ENCODE peak calls at places on chromosomes 4 and X, in five cellular contexts. S is PC-3, U is mammary epithelial cell, P is vagina, H is endodermal cell. X is an unnamed sample.

GRCh38 chr4:101102114-101102752 is 245.1 kb downstream of the PPP3CA start:
- DNase-seq in S (no peak), U (peak; percentile 19), P (no peak), H (no peak), X (no peak)

GRCh38 chr4:151356510-151356909 is 31.1 kb upstream of the SH3D19 start:
- DNase-seq in S (peak; percentile 75), U (peak; percentile 63), P (no peak), H (no peak), X (no peak)

GRCh38 chrX:142576615-142577014 is 371.5 kb upstream of the MAGEC2 start:
- DNase-seq in S (no peak), U (no peak), P (no peak), H (no peak), X (no peak)

GRCh38 chr4:41856797-41857196 is 78.4 kb upstream of the TMEM33 start:
- DNase-seq in S (no peak), U (no peak), P (no peak), H (no peak), X (no peak)

GRCh38 chrX:2707334-2707760 is 16.3 kb downstream of the CD99 start:
- DNase-seq in S (peak; percentile 94), U (peak; percentile 98), P (no peak), H (peak; percentile 91), X (peak; percentile 45)

GRCh38 chr4:123623611-123624010 is 227.0 kb downstream of the SPRY1 start:
- DNase-seq in S (no peak), U (no peak), P (no peak), H (no peak), X (no peak)

GRCh38 chr4:12879500-12879899 is 604.6 kb downstream of the RAB28 start:
- DNase-seq in S (no peak), U (no peak), P (no peak), H (no peak), X (no peak)

GRCh38 chr4:17526695-17527477 is 11.9 kb downstream of the CLRN2 start:
- DNase-seq in S (no peak), U (no peak), P (no peak), H (no peak), X (no peak)

GRCh38 chrX:118038614-118039365 is 77.8 kb downstream of the KLHL13 start:
- DNase-seq in S (no peak), U (peak; percentile 37), P (no peak), H (no peak), X (no peak)
- H3K4me3 ChIP-seq in S (no peak overlapping the region), U (no peak overlapping the region), P (no peak overlapping the region), H (no peak overlapping the region), X (no peak overlapping the region)

GRCh38 chrX:145190801-145191389 is 56.4 kb upstream of the SPANXN1 start:
- DNase-seq in S (peak; percentile 67), U (peak; percentile 12), P (no peak), H (no peak), X (no peak)
- TF ChIP-seq CTCF in S (peak; percentile 72), U (peak; percentile 55), P (no peak), H (peak; percentile 71), X (peak; percentile 13)

GRCh38 chr4:76208005-76208765 is 5.4 kb downstream of the SCARB2 start:
- DNase-seq in S (peak; percentile 72), U (peak; percentile 85), P (no peak), H (no peak), X (no peak)
- H3K4me1 ChIP-seq in S (peaks cover 42% of the 10 kb centered on the region), U (peaks cover 36% of the 10 kb centered on the region), P (peaks cover 82% of the 10 kb centered on the region), H (peaks cover 6% of the 10 kb centered on the region), X (peaks cover 34% of the 10 kb centered on the region)

DNA sequence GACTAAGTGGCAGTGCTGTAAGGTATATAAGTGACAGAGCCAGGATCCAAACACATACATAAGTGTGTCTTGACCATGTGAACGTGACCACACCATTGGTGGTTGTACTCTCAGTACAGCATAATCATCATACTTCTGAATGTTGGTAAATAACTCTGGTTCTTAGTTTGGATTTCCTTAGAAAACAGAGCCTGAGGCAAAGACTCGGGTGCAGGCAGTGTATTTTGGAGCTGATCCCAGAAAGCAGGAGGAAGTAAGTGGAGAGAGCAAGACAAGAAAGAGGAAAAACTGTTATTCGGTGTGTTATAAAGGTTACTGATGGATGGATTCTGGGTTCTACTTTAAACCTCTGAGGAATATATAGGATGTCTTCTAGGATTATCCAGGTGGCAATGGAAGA is 127.9 kb downstream of the SLC39A8 start:
- DNase-seq in S (peak; percentile 65), U (no peak), P (no peak), H (no peak), X (no peak)
- H3K4me3 ChIP-seq in S (no peak overlapping the region), U (no peak overlapping the region), P (no peak overlapping the region), H (no peak overlapping the region), X (no peak overlapping the region)

GRCh38 chr4:22237155-22237751 is 278.6 kb downstream of the ADGRA3 start:
- DNase-seq in S (peak; percentile 37), U (no peak), P (no peak), H (peak; percentile 93), X (peak; percentile 34)
- TF ChIP-seq CTCF in S (peak; percentile 70), U (peak; percentile 67), P (no peak), H (peak; percentile 95), X (no peak)

GRCh38 chr4:113293043-113293560 is 243.6 kb downstream of the ANK2 start:
- DNase-seq in S (no peak), U (no peak), P (no peak), H (no peak), X (no peak)
- H3K4me1 ChIP-seq in S (no peaks in the 10 kb centered on the region), U (no peaks in the 10 kb centered on the region), P (peaks cover 10% of the 10 kb centered on the region), H (peaks cover 13% of the 10 kb centered on the region), X (no peaks in the 10 kb centered on the region)

DNA sequence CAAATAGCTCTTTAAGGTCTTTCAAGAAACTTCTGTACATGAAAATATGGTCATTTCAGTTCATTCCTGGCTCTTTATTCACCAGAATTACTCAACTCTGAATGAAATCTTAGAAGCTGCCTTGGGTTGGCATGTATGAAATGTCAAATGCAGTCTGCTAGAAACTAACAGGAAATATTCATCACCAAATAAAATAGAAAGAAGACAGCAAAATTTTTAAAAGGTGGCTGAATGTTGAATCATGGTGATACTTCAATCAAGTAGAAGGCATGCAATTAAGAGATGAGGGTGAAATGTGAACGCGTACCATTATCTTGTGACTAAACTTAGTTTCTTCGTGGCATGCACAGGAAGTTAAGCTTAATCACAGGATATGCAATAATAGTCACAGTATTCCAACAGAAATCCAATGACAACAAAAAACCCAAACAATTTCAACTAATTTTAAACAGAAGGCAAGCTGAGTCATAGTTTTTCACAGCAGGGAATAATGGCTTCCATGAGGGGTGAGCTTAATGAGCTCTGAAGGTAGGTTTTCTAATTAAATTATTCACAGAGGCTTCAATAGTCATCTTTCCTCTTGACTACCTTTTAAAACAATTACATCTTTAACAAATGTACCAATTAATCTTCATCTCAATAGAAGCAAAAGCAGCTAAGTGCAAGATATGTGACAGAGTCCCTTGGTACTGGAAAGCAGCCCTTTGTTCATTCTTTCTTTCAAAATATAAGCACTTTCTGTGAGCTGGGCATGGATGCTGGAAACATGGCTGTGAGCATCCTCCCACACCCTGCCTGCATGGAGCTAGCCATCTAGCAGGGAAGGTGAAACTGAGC is 44.5 kb downstream of the SCFD2 start:
- DNase-seq in S (peak; percentile 70), U (peak; percentile 61), P (no peak), H (no peak), X (no peak)
- H3K4me3 ChIP-seq in S (peak overlapping the region; percentile 37), U (no peak overlapping the region), P (no peak overlapping the region), H (no peak overlapping the region), X (no peak overlapping the region)